ENCODE peak calls at places on chromosomes 7 and 10, in seven cellular contexts. B, R, S, V, L, P and G are unnamed samples.

GRCh38 chr10:83023647-83024046 is 1115.7 kb upstream of the GHITM start:
- DNase-seq in P (no peak), S (no peak), V (no peak), L (no peak), B (no peak), R (no peak), G (no peak)

GRCh38 chr10:107577226-107577625 is 412.7 kb upstream of the SORCS1 start:
- DNase-seq in B (no peak), V (no peak), P (no peak), R (no peak), L (no peak), S (no peak), G (no peak)

GRCh38 chr10:70331486-70332268 is 47.9 kb upstream of the NPFFR1 start:
- DNase-seq in R (no peak), V (peak), B (peak), P (peak), S (peak), L (peak), G (no peak)

GRCh38 chr10:72250666-72251065 is 23.1 kb upstream of the DDIT4 start:
- DNase-seq in P (no peak), L (no peak), R (no peak), B (no peak), V (peak), S (peak), G (peak)

GRCh38 chr7:11737723-11738122 is 94.3 kb downstream of the THSD7A start:
- DNase-seq in B (no peak), V (no peak), P (peak), R (no peak), L (no peak), S (peak), G (no peak)

GRCh38 chr7:24462117-24462516 is 111.1 kb upstream of the PALS2 start:
- DNase-seq in S (no peak), P (no peak), V (no peak), B (no peak), L (no peak), R (no peak), G (no peak)

GRCh38 chr7:130417215-130417614 is 23.6 kb downstream of the CEP41 start:
- DNase-seq in B (no peak), P (no peak), R (no peak), S (no peak), L (no peak), V (no peak), G (no peak)

GRCh38 chr10:124671486-124672075 is 72.6 kb downstream of the FAM53B start:
- DNase-seq in V (peak), R (no peak), S (peak), P (peak), B (no peak), L (peak), G (no peak)

GRCh38 chr7:140004672-140005071 is 58.1 kb downstream of the PARP12 start:
- DNase-seq in S (no peak), R (no peak), V (no peak), B (no peak), P (no peak), L (no peak), G (no peak)

GRCh38 chr7:53877688-53878087 is 664.5 kb upstream of the VSTM2A start:
- DNase-seq in S (no peak), P (no peak), R (no peak), L (no peak), V (no peak), B (no peak), G (no peak)

GRCh38 chr7:106814887-106815286 is 50.2 kb upstream of the PIK3CG start:
- DNase-seq in L (no peak), S (no peak), B (no peak), V (no peak), R (no peak), P (no peak), G (no peak)

GRCh38 chr10:12799144-12799543 is 202.4 kb downstream of the CCDC3 start:
- DNase-seq in L (no peak), R (no peak), S (no peak), V (no peak), P (no peak), B (no peak), G (no peak)

GRCh38 chr7:73809454-73810090 is 21.2 kb upstream of the CLDN4 start:
- DNase-seq in L (no peak), V (no peak), B (peak), R (no peak), P (peak), S (peak), G (no peak)

GRCh38 chr7:80047856-80048459 is 86.7 kb upstream of the GNAI1 start:
- DNase-seq in V (no peak), B (no peak), L (peak), R (no peak), P (peak), S (no peak), G (no peak)
- TF ChIP-seq CTCF in V (peak), B (peak), L (peak), R (no peak), P (peak), S (peak), G (peak)

DNA sequence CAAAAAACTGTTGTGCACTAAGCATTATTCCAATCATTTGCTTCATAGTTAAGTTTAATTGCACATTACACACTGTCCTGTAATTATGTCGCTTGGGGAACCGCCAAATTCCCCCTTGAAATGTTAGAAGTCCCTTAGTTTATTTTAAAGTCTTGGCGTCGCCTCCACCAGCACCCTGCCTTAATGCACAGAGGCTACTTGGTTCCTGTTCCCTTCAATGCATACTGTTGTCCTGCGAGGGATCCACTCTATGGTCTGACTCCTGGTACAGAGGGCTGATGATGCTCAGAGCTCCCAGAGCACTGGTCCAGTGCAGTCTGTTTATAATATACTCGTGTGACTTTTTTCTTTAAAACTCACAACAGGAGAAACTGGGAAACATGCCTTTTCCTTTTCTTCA is 330.6 kb downstream of the ELMO1 start:
- DNase-seq in S (no peak), B (no peak), V (no peak), L (no peak), R (no peak), P (no peak), G (no peak)
- TF ChIP-seq CTCF in S (no peak), B (no peak), V (no peak), L (no peak), R (no peak), P (no peak), G (no peak)

GRCh38 chr10:102112210-102112817 is 7.9 kb downstream of the LDB1 start:
- DNase-seq in V (no peak), B (no peak), S (no peak), P (no peak), L (no peak), R (no peak), G (no peak)
- TF ChIP-seq CTCF in V (no peak), B (no peak), S (peak), P (no peak), L (no peak), R (no peak), G (no peak)

DNA sequence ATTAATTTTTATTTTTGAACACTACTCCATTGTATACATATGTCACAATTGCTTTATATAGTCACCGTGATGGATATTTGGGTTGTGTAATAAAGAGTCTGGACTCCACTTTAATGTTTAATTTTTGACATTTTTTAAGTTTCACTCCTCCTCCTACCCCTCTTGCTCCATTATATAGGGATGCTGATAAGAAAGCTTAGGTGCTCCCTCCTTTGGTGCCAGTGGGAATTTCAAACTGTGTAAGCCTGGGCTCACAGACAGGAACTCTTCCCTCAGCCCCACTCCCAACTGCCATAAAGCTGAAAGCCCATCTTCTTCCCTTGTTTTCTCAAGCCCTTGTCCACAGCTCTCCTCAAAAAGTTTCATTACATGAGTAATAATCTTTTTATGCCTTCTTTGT is 47.6 kb downstream of the TWIST1 start:
- DNase-seq in L (no peak), P (peak), V (no peak), S (peak), R (no peak), B (no peak), G (no peak)
- TF ChIP-seq CTCF in L (no peak), P (peak), V (no peak), S (peak), R (no peak), B (no peak), G (no peak)